ENCODE peak calls at places on chromosome 10, in five cellular contexts. B is AG09309, U is lung, W is hippocampal formation, D is left ventricle myocardium superior. H is an unnamed sample.

GRCh38 chr10:33271969-33272583 is 62.4 kb downstream of the NRP1 start:
- DNase-seq in B (no peak), U (no peak), W (no peak), D (no peak), H (no peak)

GRCh38 chr10:59741583-59741982 is 11.7 kb downstream of the MRLN start:
- DNase-seq in B (no peak), U (no peak), W (no peak), D (no peak), H (no peak)

GRCh38 chr10:130928306-130928705 is 383.2 kb downstream of the TCERG1L start:
- DNase-seq in B (no peak), U (no peak), W (no peak), D (no peak), H (no peak)

GRCh38 chr10:119714484-119714816 is 11.4 kb upstream of the INPP5F start:
- DNase-seq in B (no peak), U (no peak), W (no peak), D (no peak), H (no peak)

GRCh38 chr10:116465541-116465940 is 37.9 kb downstream of the PNLIPRP3 start:
- DNase-seq in B (no peak), U (no peak), W (no peak), D (no peak), H (no peak)

GRCh38 chr10:100742067-100742771 is 3.2 kb upstream of the PAX2 start:
- DNase-seq in B (no peak), U (no peak), W (no peak), D (no peak), H (peak)

GRCh38 chr10:114519306-114519669 is 115.0 kb upstream of the AFAP1L2 start:
- DNase-seq in B (no peak), U (peak), W (no peak), D (peak), H (no peak)

GRCh38 chr10:4638116-4638515 is 187.9 kb upstream of the AKR1E2 start:
- DNase-seq in B (no peak), U (no peak), W (no peak), D (peak), H (peak)

GRCh38 chr10:121032460-121032859 is 181.3 kb downstream of the WDR11 start:
- DNase-seq in B (no peak), U (no peak), W (no peak), D (no peak), H (no peak)

GRCh38 chr10:98006266-98006665 is 24.2 kb downstream of the CRTAC1 start:
- DNase-seq in B (no peak), U (no peak), W (no peak), D (no peak), H (peak)

GRCh38 chr10:33126742-33127141 is 168.7 kb upstream of the ITGB1 start:
- DNase-seq in B (no peak), U (no peak), W (no peak), D (no peak), H (no peak)

GRCh38 chr10:77553966-77554365 is 83.6 kb downstream of the KCNMA1 start:
- DNase-seq in B (no peak), U (no peak), W (no peak), D (no peak), H (no peak)

GRCh38 chr10:59004392-59004791 is 172.1 kb upstream of the PHYHIPL start:
- DNase-seq in B (no peak), U (no peak), W (no peak), D (no peak), H (no peak)

GRCh38 chr10:28838908-28839307 is 161.6 kb downstream of the BAMBI start:
- DNase-seq in B (no peak), U (no peak), W (no peak), D (no peak), H (no peak)

GRCh38 chr10:97584060-97584797 is at the start of gene HOGA1:
- DNase-seq in B (peak), U (peak), W (peak), D (peak), H (peak)

GRCh38 chr10:83222832-83223742 is 916.2 kb upstream of the GHITM start:
- DNase-seq in B (no peak), U (no peak), W (no peak), D (no peak), H (peak)

GRCh38 chr10:123515661-123516060 is 150.5 kb upstream of the GPR26 start:
- DNase-seq in B (no peak), U (no peak), W (no peak), D (no peak), H (no peak)

GRCh38 chr10:19412531-19412930 is 363.9 kb downstream of the MALRD1 start:
- DNase-seq in B (no peak), U (no peak), W (no peak), D (no peak), H (peak)

GRCh38 chr10:82150123-82150900 is 275.3 kb downstream of the NRG3 start:
- DNase-seq in B (no peak), U (peak), W (peak), D (peak), H (peak)

GRCh38 chr10:121595806-121596667 is 2.2 kb downstream of the FGFR2 start:
- DNase-seq in B (no peak), U (no peak), W (peak), D (no peak), H (peak)

GRCh38 chr10:79070611-79071534 is 2.1 kb downstream of the ZMIZ1 start:
- DNase-seq in B (peak), U (peak), W (peak), D (peak), H (peak)

GRCh38 chr10:34024708-34025425 is 690.4 kb upstream of the NRP1 start:
- DNase-seq in B (no peak), U (no peak), W (no peak), D (no peak), H (peak)

GRCh38 chr10:118812393-118812740 is 57.6 kb upstream of the CACUL1 start:
- DNase-seq in B (no peak), U (no peak), W (no peak), D (no peak), H (peak)

GRCh38 chr10:114131094-114131493 is 42.9 kb downstream of the CCDC186 start:
- DNase-seq in B (no peak), U (no peak), W (no peak), D (no peak), H (no peak)

GRCh38 chr10:84903320-84903719 is 574.9 kb downstream of the CCSER2 start:
- DNase-seq in B (no peak), U (no peak), W (no peak), D (no peak), H (peak)

GRCh38 chr10:114042895-114043531 is 653 bp upstream of the ADRB1 start:
- DNase-seq in B (no peak), U (peak), W (peak), D (peak), H (peak)

GRCh38 chr10:99232357-99232999 is 3.2 kb downstream of the HPSE2 start:
- DNase-seq in B (no peak), U (no peak), W (no peak), D (no peak), H (peak)

GRCh38 chr10:74909665-74910064 is 83.3 kb downstream of the KAT6B start:
- DNase-seq in B (no peak), U (no peak), W (no peak), D (no peak), H (no peak)

GRCh38 chr10:13440709-13441061 is 88.1 kb downstream of the BEND7 start:
- DNase-seq in B (no peak), U (no peak), W (no peak), D (no peak), H (no peak)

GRCh38 chr10:60726253-60726652 is 52.0 kb upstream of the CDK1 start:
- DNase-seq in B (no peak), U (no peak), W (no peak), D (no peak), H (no peak)

GRCh38 chr10:60384708-60385398 is 4.8 kb downstream of the ANK3 start:
- DNase-seq in B (peak), U (no peak), W (no peak), D (no peak), H (peak)

GRCh38 chr10:43872644-43873043 is 224.0 kb upstream of the ZNF32 start:
- DNase-seq in B (no peak), U (no peak), W (no peak), D (no peak), H (no peak)

GRCh38 chr10:103533827-103534226 is 40.3 kb downstream of the NEURL1 start:
- DNase-seq in B (no peak), U (no peak), W (no peak), D (no peak), H (no peak)

H was measured in mesendoderm.